ENCODE peak calls at places on chromosome 9, in nine cellular contexts. W is activated CD8-positive, alpha-beta T cell treated with anti-CD3 and anti-CD28 coated beads for 36 hours; L is stimulated activated naive CD8-positive, alpha-beta T cell treated with anti-CD3 and anti-CD28 coated beads, Interleukin-15, Interleukin-2, amounts not matched to agents 100 U/mL and 50 U/mL, for 24 hours; M is CD4-positive, alpha-beta T cell; D is gastroesophageal sphincter; I is left ventricle myocardium superior; Q is IMR-90; X is activated T-helper 17 cell treated with anti-CD3 and anti-CD28 coated beads, Interleukin-2, amount 50 U/mL, for 72 hours; C is activated T-cell treated with anti-CD3 and anti-CD28 coated beads, Interleukin-2, amount 50 U/mL, for 72 hours. N is an unnamed sample.

GRCh38 chr9:97911970-97912369 is 10.3 kb downstream of the TRMO start:
- ATAC-seq in W (no peak), L (no peak), M (no peak), D (no peak), I (no peak), Q (no peak), X (no peak), C (no peak), N (no peak)

GRCh38 chr9:130940693-130941576 is 1.9 kb upstream of the FIBCD1 start:
- ATAC-seq in W (peak; percentile 93), L (peak; percentile 67), M (peak; percentile 95), D (peak; percentile 49), I (peak; percentile 85), Q (no peak), X (peak; percentile 89), C (peak; percentile 80), N (peak; percentile 85)

GRCh38 chr9:112020680-112021596 is 124.3 kb downstream of the UGCG start:
- ATAC-seq in W (peak; percentile 20), L (no peak), M (no peak), D (no peak), I (no peak), Q (peak; percentile 63), X (peak; percentile 87), C (peak; percentile 32), N (no peak)

GRCh38 chr9:128392302-128393152 is 21.4 kb downstream of the URM1 start:
- ATAC-seq in W (no peak), L (no peak), M (no peak), D (no peak), I (no peak), Q (no peak), X (no peak), C (no peak), N (no peak)

GRCh38 chr9:125189361-125190289 is at the start of gene PPP6C:
- ATAC-seq in W (peak; percentile 96), L (peak; percentile 98), M (peak; percentile 92), D (peak; percentile 99), I (peak; percentile 99), Q (peak; percentile 99), X (peak; percentile 97), C (peak; percentile 96), N (peak; percentile 95)

GRCh38 chr9:91186311-91187101 is 175.2 kb downstream of the AUH start:
- ATAC-seq in W (peak; percentile 78), L (peak; percentile 53), M (no peak), D (no peak), I (peak; percentile 46), Q (peak; percentile 37), X (peak; percentile 72), C (peak; percentile 69), N (peak; percentile 36)

GRCh38 chr9:1978941-1979340 is 36.2 kb upstream of the SMARCA2 start:
- ATAC-seq in W (no peak), L (no peak), M (no peak), D (no peak), I (peak; percentile 72), Q (peak; percentile 38), X (no peak), C (no peak), N (no peak)

GRCh38 chr9:530681-531080 is 310.8 kb upstream of the DMRT1 start:
- ATAC-seq in W (no peak), L (no peak), M (no peak), D (peak; percentile 70), I (peak; percentile 72), Q (no peak), X (no peak), C (no peak), N (no peak)

GRCh38 chr9:137116728-137117127 is 2.2 kb upstream of the DPP7 start:
- ATAC-seq in W (no peak), L (no peak), M (no peak), D (no peak), I (peak; percentile 24), Q (no peak), X (no peak), C (no peak), N (no peak)

GRCh38 chr9:123107639-123108285 is 74.3 kb downstream of the GPR21 start:
- ATAC-seq in W (no peak), L (no peak), M (no peak), D (no peak), I (no peak), Q (no peak), X (no peak), C (no peak), N (no peak)

GRCh38 chr9:128225770-128226753 is 22.9 kb downstream of the DNM1 start:
- ATAC-seq in W (no peak), L (no peak), M (no peak), D (no peak), I (no peak), Q (no peak), X (no peak), C (no peak), N (no peak)

GRCh38 chr9:84140535-84141101 is 160.0 kb downstream of the RMI1 start:
- ATAC-seq in W (peak; percentile 64), L (peak; percentile 14), M (peak; percentile 39), D (no peak), I (peak; percentile 49), Q (no peak), X (peak; percentile 29), C (peak; percentile 62), N (no peak)

GRCh38 chr9:107983191-107983603 is 493.6 kb upstream of the KLF4 start:
- ATAC-seq in W (no peak), L (no peak), M (no peak), D (peak; percentile 82), I (peak; percentile 78), Q (peak; percentile 95), X (no peak), C (no peak), N (no peak)

GRCh38 chr9:131734781-131735180 is 5.1 kb downstream of the RAPGEF1 start:
- ATAC-seq in W (no peak), L (no peak), M (no peak), D (no peak), I (no peak), Q (no peak), X (no peak), C (no peak), N (no peak)

GRCh38 chr9:127116946-127117345 is 5.5 kb downstream of the ANGPTL2 start:
- ATAC-seq in W (peak; percentile 40), L (no peak), M (no peak), D (no peak), I (peak; percentile 4), Q (no peak), X (no peak), C (no peak), N (no peak)

GRCh38 chr9:125821078-125821477 is 73.9 kb downstream of the PBX3 start:
- ATAC-seq in W (no peak), L (no peak), M (no peak), D (no peak), I (peak; percentile 51), Q (no peak), X (no peak), C (no peak), N (no peak)

N was measured in activated CD4-positive, CD25-positive, alpha-beta regulatory T cell treated with anti-CD3 and anti-CD28 coated beads, Interleukin-2, amount 50 U/mL, for 24 hours.